ENCODE peak calls at places on chromosomes 16 and 17, in four cellular contexts. W, L, D and A are unnamed samples. For H3K9me3, the result is how much of the 10 kb centered on the place peaks cover.

GRCh38 chr17:36869856-36870617 is 67.2 kb upstream of the LHX1 start:
- DNase-seq in L (no peak), D (no peak), W (no peak), A (no peak)

GRCh38 chr17:2048805-2049204 is 6.1 kb upstream of the HIC1 start:
- DNase-seq in W (no peak), L (no peak), D (no peak), A (no peak)

GRCh38 chr16:86427327-86427935 is 82.9 kb upstream of the FOXF1 start:
- DNase-seq in L (no peak), W (no peak), D (no peak), A (no peak)

GRCh38 chr16:87127061-87127765 is 190.0 kb downstream of the C16orf95 start:
- DNase-seq in W (no peak), D (no peak), L (no peak), A (no peak)

GRCh38 chr16:165539-166374 is at the start of gene HBM:
- DNase-seq in L (no peak), W (no peak), D (no peak), A (no peak)

GRCh38 chr16:57807968-57808528 is 5.8 kb upstream of the KIFC3 start:
- DNase-seq in D (peak), W (peak), L (peak), A (peak)

GRCh38 chr17:73667184-73667959 is 23.1 kb upstream of the SDK2 start:
- DNase-seq in L (no peak), W (no peak), D (no peak), A (no peak)

GRCh38 chr17:16407911-16408588 is 7.3 kb upstream of the TRPV2 start:
- DNase-seq in W (peak), L (peak), D (peak), A (no peak)

GRCh38 chr16:74730049-74730683 is 29.5 kb upstream of the MLKL start:
- DNase-seq in L (no peak), D (peak), W (no peak), A (no peak)

GRCh38 chr16:66409156-66409555 is 17.9 kb upstream of the BEAN1 start:
- DNase-seq in W (no peak), L (no peak), D (no peak), A (no peak)

GRCh38 chr16:88768041-88768876 is 16.8 kb downstream of the PIEZO1 start:
- DNase-seq in L (peak), D (no peak), W (no peak), A (no peak)
- TF ChIP-seq CTCF in L (no peak), D (no peak), W (no peak), A (no peak)

DNA sequence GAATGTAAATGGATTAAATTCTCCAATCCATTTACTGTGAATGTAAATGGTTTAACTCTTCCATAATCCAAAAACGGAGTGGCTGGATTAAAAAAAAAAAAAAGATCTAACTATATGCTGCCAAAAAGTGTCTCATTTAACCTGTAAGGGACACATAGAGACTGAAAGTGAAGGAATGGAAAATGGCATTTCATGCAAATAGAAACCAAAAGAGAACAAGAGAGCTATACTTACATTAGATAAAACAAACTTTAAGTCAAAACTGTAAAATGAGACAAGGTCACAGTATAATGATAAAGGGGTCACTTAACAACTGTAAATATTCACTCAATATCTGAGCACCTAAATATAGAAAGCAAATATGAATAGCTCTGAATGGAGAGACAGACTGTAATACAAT is 36.6 kb downstream of the CDR2 start:
- DNase-seq in D (no peak), W (no peak), L (no peak), A (no peak)
- H3K9me3 ChIP-seq in D (under half), W (under half), L (under half), A (under half)

GRCh38 chr16:16096161-16096857 is 127.0 kb downstream of the ABCC6 start:
- DNase-seq in L (peak), D (no peak), W (no peak), A (no peak)
- TF ChIP-seq CTCF in L (peak), D (no peak), W (no peak), A (no peak)

DNA sequence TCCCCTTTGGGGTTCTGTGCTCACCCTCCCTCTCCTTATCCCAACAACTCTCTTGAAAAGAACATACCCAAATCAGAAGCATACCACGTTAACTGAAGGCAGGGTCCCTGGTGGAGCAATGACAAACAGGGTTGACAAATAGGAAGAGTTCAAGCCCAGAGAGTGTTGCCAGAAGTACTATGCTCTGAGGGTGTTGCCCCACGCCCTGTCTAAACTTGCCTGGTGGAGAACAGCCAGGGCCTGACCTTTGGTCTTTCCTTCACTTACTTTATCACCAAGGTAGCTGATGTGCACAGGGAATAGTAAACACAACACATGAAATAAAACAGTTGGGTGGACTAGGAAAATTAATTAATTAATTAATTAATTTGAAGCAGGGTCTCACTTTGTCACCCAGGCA is 23.3 kb downstream of the ZNF75A start:
- DNase-seq in W (no peak), D (no peak), L (no peak), A (no peak)
- H3K9me3 ChIP-seq in W (under half), D (under half), L (under half), A (under half)

DNA sequence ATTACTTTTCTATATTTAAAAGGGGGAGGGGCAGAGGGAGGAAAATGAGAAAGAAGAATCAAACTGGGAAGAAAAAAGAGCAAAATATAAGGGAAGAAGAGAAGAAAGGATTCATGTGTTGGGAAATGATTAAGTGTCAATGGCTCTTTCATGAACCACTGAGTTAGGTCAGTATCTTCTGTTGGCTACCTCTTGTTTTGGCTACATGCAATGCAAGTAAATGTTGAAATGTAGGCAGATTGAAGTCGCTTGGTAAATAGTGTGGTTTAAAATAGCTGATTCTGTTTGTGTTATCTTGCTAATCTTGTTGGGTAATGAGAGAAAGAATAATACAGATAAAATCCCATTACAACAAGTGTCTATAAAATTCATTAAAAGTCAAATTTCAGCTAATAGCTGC is 27.2 kb downstream of the COX11 start:
- DNase-seq in L (no peak), D (no peak), W (no peak), A (no peak)
- TF ChIP-seq CTCF in L (no peak), D (no peak), W (no peak), A (no peak)

DNA sequence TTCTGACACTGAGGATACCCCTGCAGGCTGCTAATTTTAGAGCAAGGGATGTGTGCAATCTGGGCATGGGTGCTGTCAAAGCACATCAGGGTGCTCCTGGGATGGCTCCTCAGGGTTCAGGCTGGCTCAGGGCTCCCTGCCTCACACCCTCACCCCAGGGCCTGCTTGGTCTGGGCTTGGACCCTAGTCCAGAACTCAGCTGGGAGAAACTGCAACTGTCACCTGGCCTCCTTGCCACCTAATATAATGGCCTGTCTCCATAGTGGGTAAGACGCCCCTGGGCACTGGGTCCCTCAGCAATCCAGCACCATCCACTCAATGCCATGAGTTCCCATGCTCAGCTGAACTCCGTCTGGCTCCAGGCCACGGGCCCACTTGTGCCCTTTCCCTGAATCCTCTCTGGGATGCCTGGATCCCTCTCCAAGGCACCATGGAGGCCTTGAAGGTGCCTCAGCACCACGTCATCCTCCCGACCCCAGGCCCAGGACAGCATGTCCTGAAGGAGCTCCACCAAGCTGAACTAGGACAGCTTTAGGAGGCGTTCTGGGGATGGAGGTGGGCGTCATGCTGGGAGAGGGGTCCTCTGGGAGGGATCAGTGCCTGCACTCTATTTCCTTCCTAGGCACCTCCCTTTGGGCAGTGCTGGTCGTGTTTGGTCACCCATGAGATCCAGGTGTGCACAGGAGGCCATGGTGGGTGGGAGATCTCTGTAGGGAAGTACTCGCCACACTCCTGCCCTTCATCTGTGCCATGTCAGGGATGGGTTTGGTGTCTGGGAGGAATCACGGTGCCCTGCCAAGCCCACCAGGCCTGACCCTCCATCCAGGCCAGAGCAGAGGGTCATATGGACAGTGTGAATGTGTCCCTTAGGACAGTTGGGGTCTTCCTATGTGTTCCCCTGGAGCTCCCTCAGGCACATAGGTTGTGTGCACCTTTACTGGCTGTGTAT is 1688.4 kb downstream of the TP53TG3F start:
- DNase-seq in D (no peak), W (no peak), L (no peak), A (no peak)
- H3K9me3 ChIP-seq in D (under half), W (under half), L (under half), A (under half)

GRCh38 chr16:77076839-77077238 is 114.2 kb upstream of the MON1B start:
- DNase-seq in L (no peak), D (no peak), W (no peak), A (no peak)

GRCh38 chr16:77077523-77077922 is 113.5 kb upstream of the MON1B start:
- DNase-seq in L (no peak), D (no peak), W (no peak), A (no peak)
- TF ChIP-seq CTCF in L (no peak), D (no peak), W (no peak), A (no peak)

DNA sequence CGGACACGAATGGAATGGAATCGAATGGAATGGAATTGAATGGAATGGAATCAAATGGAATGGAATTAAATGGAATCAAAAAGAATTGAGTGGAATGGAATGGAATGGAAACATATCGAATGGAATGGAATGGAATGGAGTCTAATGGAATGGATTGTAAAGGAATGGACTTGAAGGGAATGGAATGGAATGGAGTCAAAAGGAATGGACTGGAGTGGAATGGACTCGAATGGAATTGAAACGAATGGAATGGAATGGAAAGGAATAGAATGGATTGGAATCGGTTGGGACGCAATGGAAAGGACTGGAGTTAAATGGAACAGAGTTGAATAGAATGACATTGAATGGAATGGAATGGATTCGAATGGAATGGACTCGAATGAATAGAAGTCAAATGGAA is 486.9 kb upstream of the WSB1 start:
- DNase-seq in D (no peak), W (no peak), L (no peak), A (no peak)
- H3K9me3 ChIP-seq in D (under half), W (under half), L (under half), A (under half)

GRCh38 chr16:4339909-4340308 is 11.2 kb downstream of the PAM16 start:
- DNase-seq in D (peak), L (no peak), W (no peak), A (no peak)
- TF ChIP-seq CTCF in D (no peak), L (no peak), W (no peak), A (no peak)

GRCh38 chr16:35198223-35199199 is 1739.1 kb downstream of the TP53TG3F start:
- DNase-seq in D (no peak), W (no peak), L (no peak), A (no peak)

GRCh38 chr16:35203636-35204035 is 1744.2 kb downstream of the TP53TG3F start:
- DNase-seq in W (no peak), D (no peak), L (no peak), A (no peak)

GRCh38 chr16:35201151-35201550 is 1741.7 kb downstream of the TP53TG3F start:
- DNase-seq in L (no peak), D (no peak), W (no peak), A (peak)

GRCh38 chr16:35197656-35198055 is 1738.2 kb downstream of the TP53TG3F start:
- DNase-seq in D (no peak), W (no peak), L (no peak), A (peak)

GRCh38 chr16:35200662-35201061 is 1741.2 kb downstream of the TP53TG3F start:
- DNase-seq in L (no peak), W (no peak), D (no peak), A (no peak)
- H3K9me3 ChIP-seq in L (under half), W (under half), D (under half), A (under half)